ENCODE peak calls at places on chromosomes 3 and 15, in four cellular contexts. T, X, R and Y are unnamed samples.

GRCh38 chr3:294581-294980 is 98.0 kb downstream of the CHL1 start:
- DNase-seq in X (no peak), T (no peak), R (no peak), Y (no peak)

GRCh38 chr3:160870327-160870726 is 114.3 kb downstream of the PPM1L start:
- DNase-seq in T (no peak), R (no peak), X (peak), Y (no peak)

GRCh38 chr3:188631291-188632010 is 477.5 kb downstream of the LPP start:
- DNase-seq in T (no peak), X (no peak), R (peak), Y (no peak)

GRCh38 chr15:36831125-36831914 is 251.9 kb downstream of the CDIN1 start:
- DNase-seq in T (no peak), R (peak), X (no peak), Y (peak)

GRCh38 chr3:136817448-136817847 is 1.5 kb upstream of the SLC35G2 start:
- DNase-seq in X (no peak), T (no peak), R (no peak), Y (no peak)

GRCh38 chr15:42085721-42086120 is 8.6 kb downstream of the PLA2G4D start:
- DNase-seq in T (no peak), R (no peak), X (no peak), Y (no peak)

GRCh38 chr15:70466895-70467529 is 296.3 kb downstream of the UACA start:
- DNase-seq in R (peak), X (peak), T (peak), Y (peak)

GRCh38 chr15:50628421-50628820 is 58.2 kb downstream of the TRPM7 start:
- DNase-seq in X (no peak), R (no peak), T (no peak), Y (no peak)

GRCh38 chr3:102301155-102301554 is 133.7 kb upstream of the ZPLD1 start:
- DNase-seq in T (no peak), X (no peak), R (no peak), Y (no peak)

GRCh38 chr3:127662051-127662469 is 10.7 kb upstream of the ABTB1 start:
- DNase-seq in R (no peak), T (no peak), X (no peak), Y (no peak)

GRCh38 chr15:89335289-89336041 is 841 bp upstream of the POLG start:
- DNase-seq in X (no peak), R (no peak), T (peak), Y (no peak)

GRCh38 chr3:33919312-33919711 is 120.9 kb downstream of the PDCD6IP start:
- DNase-seq in R (no peak), X (no peak), T (no peak), Y (no peak)